ENCODE peak calls at places on chromosome 14, in six cellular contexts. L, K, H, O, E and W are unnamed samples.

GRCh38 chr14:29216316-29216715 is 449.7 kb downstream of the FOXG1 start:
- DNase-seq in L (no peak), K (no peak), H (no peak), O (no peak), E (no peak), W (no peak)

GRCh38 chr14:22839159-22839779 is 2.9 kb downstream of the MMP14 start:
- DNase-seq in L (no peak), K (no peak), H (no peak), O (peak), E (no peak), W (no peak)

GRCh38 chr14:39265741-39266588 is 32.2 kb downstream of the MIA2 start:
- DNase-seq in L (no peak), K (no peak), H (no peak), O (no peak), E (no peak), W (no peak)

GRCh38 chr14:100308112-100308792 is 2.0 kb upstream of the SLC25A29 start:
- DNase-seq in L (no peak), K (no peak), H (no peak), O (no peak), E (no peak), W (no peak)

GRCh38 chr14:45227566-45227965 is 25.4 kb downstream of the MIS18BP1 start:
- DNase-seq in L (no peak), K (no peak), H (no peak), O (no peak), E (no peak), W (no peak)

GRCh38 chr14:23723911-23724310 is 87.7 kb downstream of the DHRS2 start:
- DNase-seq in L (no peak), K (no peak), H (no peak), O (no peak), E (no peak), W (no peak)

GRCh38 chr14:82855912-82856381 is 1322.3 kb upstream of the SEL1L start:
- DNase-seq in L (no peak), K (no peak), H (no peak), O (no peak), E (no peak), W (no peak)

GRCh38 chr14:54172562-54172961 is 215.9 kb upstream of the BMP4 start:
- DNase-seq in L (no peak), K (no peak), H (no peak), O (no peak), E (no peak), W (no peak)

GRCh38 chr14:41873379-41874034 is 266.8 kb downstream of the LRFN5 start:
- DNase-seq in L (no peak), K (no peak), H (no peak), O (no peak), E (no peak), W (no peak)

GRCh38 chr14:96783306-96784224 is 13.6 kb upstream of the VRK1 start:
- DNase-seq in L (no peak), K (no peak), H (no peak), O (no peak), E (no peak), W (no peak)

GRCh38 chr14:91870001-91870400 is 2.7 kb upstream of the TC2N start:
- DNase-seq in L (no peak), K (no peak), H (no peak), O (no peak), E (no peak), W (no peak)

GRCh38 chr14:25988536-25988935 is 609.3 kb downstream of the NOVA1 start:
- DNase-seq in L (no peak), K (no peak), H (no peak), O (no peak), E (no peak), W (no peak)

GRCh38 chr14:104265918-104266642 is 127.7 kb downstream of the KIF26A start:
- DNase-seq in L (no peak), K (no peak), H (no peak), O (peak), E (no peak), W (no peak)

GRCh38 chr14:99515301-99516155 is 34.3 kb downstream of the CCNK start:
- DNase-seq in L (no peak), K (no peak), H (no peak), O (no peak), E (no peak), W (peak)

GRCh38 chr14:54207476-54207875 is 189.3 kb upstream of the CDKN3 start:
- DNase-seq in L (no peak), K (no peak), H (no peak), O (no peak), E (no peak), W (no peak)

GRCh38 chr14:33568935-33569579 is 381.8 kb downstream of the EGLN3 start:
- DNase-seq in L (no peak), K (no peak), H (no peak), O (no peak), E (no peak), W (no peak)

GRCh38 chr14:58638231-58639205 is 756 bp downstream of the DACT1 start:
- DNase-seq in L (no peak), K (no peak), H (peak), O (peak), E (peak), W (peak)

GRCh38 chr14:88910386-88910785 is 85.9 kb downstream of the TTC8 start:
- DNase-seq in L (no peak), K (no peak), H (no peak), O (no peak), E (no peak), W (no peak)

GRCh38 chr14:32510815-32511214 is 181.7 kb downstream of the AKAP6 start:
- DNase-seq in L (no peak), K (no peak), H (no peak), O (no peak), E (no peak), W (no peak)

GRCh38 chr14:99853206-99853605 is 60.0 kb downstream of the EML1 start:
- DNase-seq in L (no peak), K (no peak), H (no peak), O (no peak), E (no peak), W (no peak)

GRCh38 chr14:57189070-57189469 is 79.6 kb downstream of the EXOC5 start:
- DNase-seq in L (no peak), K (no peak), H (no peak), O (no peak), E (no peak), W (no peak)

GRCh38 chr14:61526405-61527312 is 168.7 kb upstream of the HIF1A start:
- DNase-seq in L (no peak), K (no peak), H (no peak), O (no peak), E (no peak), W (peak)

GRCh38 chr14:70857499-70857895 is 48.2 kb upstream of the MAP3K9 start:
- DNase-seq in L (no peak), K (no peak), H (no peak), O (no peak), E (no peak), W (no peak)

GRCh38 chr14:68534301-68534700 is 258.6 kb downstream of the ZFP36L1 start:
- DNase-seq in L (no peak), K (no peak), H (no peak), O (no peak), E (no peak), W (no peak)

GRCh38 chr14:69614592-69614991 is 3.2 kb downstream of the SUSD6 start:
- DNase-seq in L (peak), K (no peak), H (no peak), O (no peak), E (no peak), W (peak)

GRCh38 chr14:63486729-63487128 is 56.4 kb downstream of the PPP2R5E start:
- DNase-seq in L (no peak), K (no peak), H (no peak), O (no peak), E (no peak), W (no peak)

GRCh38 chr14:52043690-52044089 is 25.2 kb downstream of the NID2 start:
- DNase-seq in L (no peak), K (no peak), H (peak), O (no peak), E (peak), W (no peak)

GRCh38 chr14:36430662-36431084 is 89.4 kb downstream of the NKX2-1 start:
- DNase-seq in L (no peak), K (no peak), H (no peak), O (no peak), E (no peak), W (no peak)

GRCh38 chr14:93317836-93318807 is 14.7 kb downstream of the BTBD7 start:
- DNase-seq in L (no peak), K (no peak), H (no peak), O (no peak), E (no peak), W (no peak)

GRCh38 chr14:87254331-87254730 is 738.7 kb downstream of the GALC start:
- DNase-seq in L (no peak), K (no peak), H (no peak), O (no peak), E (no peak), W (no peak)

GRCh38 chr14:42437809-42438208 is 831.1 kb downstream of the LRFN5 start:
- DNase-seq in L (no peak), K (no peak), H (no peak), O (no peak), E (no peak), W (no peak)

GRCh38 chr14:38256358-38256840 is 506 bp upstream of the CLEC14A start:
- DNase-seq in L (no peak), K (no peak), H (no peak), O (no peak), E (no peak), W (no peak)

GRCh38 chr14:83425138-83425537 is 1891.5 kb upstream of the SEL1L start:
- DNase-seq in L (no peak), K (no peak), H (no peak), O (no peak), E (no peak), W (no peak)

GRCh38 chr14:59126714-59127436 is 61.6 kb upstream of the DAAM1 start:
- DNase-seq in L (no peak), K (peak), H (peak), O (no peak), E (no peak), W (no peak)

GRCh38 chr14:23573384-23573783 is 5.2 kb downstream of the JPH4 start:
- DNase-seq in L (no peak), K (no peak), H (no peak), O (peak), E (no peak), W (peak)

GRCh38 chr14:32230181-32230580 is 27.1 kb upstream of the RNU6-8 start:
- DNase-seq in L (no peak), K (no peak), H (no peak), O (no peak), E (no peak), W (no peak)

GRCh38 chr14:96362071-96362964 is 823 bp downstream of the ATG2B start:
- DNase-seq in L (peak), K (peak), H (peak), O (no peak), E (no peak), W (peak)

GRCh38 chr14:75340921-75341320 is 62.3 kb downstream of the FOS start:
- DNase-seq in L (no peak), K (no peak), H (no peak), O (peak), E (no peak), W (peak)
- TF ChIP-seq POLR2AphosphoS5 in L (no peak), K (no peak), H (no peak), O (peak), E (no peak), W (peak)

DNA sequence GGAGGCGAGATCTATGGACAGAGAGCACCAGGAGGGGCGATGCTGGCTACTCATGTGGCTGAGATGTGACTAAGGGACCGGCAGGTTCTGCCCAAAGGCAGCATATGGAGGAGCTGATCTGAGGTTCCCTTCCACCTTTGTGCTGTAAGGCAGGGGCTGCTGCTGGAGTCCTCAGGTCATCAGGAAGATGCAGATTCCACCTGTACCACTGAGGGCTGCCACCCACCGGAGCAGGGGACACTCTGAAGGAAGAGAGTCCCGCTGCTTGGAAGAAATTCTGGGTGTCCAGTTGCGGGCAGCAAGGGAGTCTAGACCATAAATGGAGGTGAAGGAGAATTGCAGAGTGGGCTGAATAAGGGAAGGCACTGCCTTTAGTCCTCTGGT is 55.3 kb downstream of the PLEKHG3 start:
- DNase-seq in L (no peak), K (no peak), H (no peak), O (no peak), E (no peak), W (peak)
- H3K27ac ChIP-seq in L (no peak), K (no peak), H (no peak), O (peak), E (no peak), W (peak)

GRCh38 chr14:66114071-66114470 is 372.1 kb upstream of the CCDC196 start:
- DNase-seq in L (no peak), K (no peak), H (no peak), O (no peak), E (no peak), W (no peak)
- TF ChIP-seq POLR2AphosphoS5 in L (no peak), K (no peak), H (no peak), O (no peak), E (no peak), W (no peak)

GRCh38 chr14:75254901-75255300 is 23.7 kb upstream of the FOS start:
- DNase-seq in L (no peak), K (no peak), H (no peak), O (no peak), E (no peak), W (no peak)

GRCh38 chr14:75259510-75259855 is 19.1 kb upstream of the FOS start:
- DNase-seq in L (no peak), K (no peak), H (no peak), O (no peak), E (no peak), W (no peak)

GRCh38 chr14:75258079-75258802 is 20.4 kb upstream of the FOS start:
- DNase-seq in L (no peak), K (no peak), H (no peak), O (peak), E (no peak), W (no peak)

GRCh38 chr14:75258803-75259509 is 19.7 kb upstream of the FOS start:
- DNase-seq in L (peak), K (peak), H (peak), O (peak), E (peak), W (peak)

GRCh38 chr14:75257241-75257640 is 21.4 kb upstream of the FOS start:
- DNase-seq in L (no peak), K (no peak), H (no peak), O (no peak), E (no peak), W (no peak)
- H3K27ac ChIP-seq in L (no peak), K (no peak), H (no peak), O (peak), E (no peak), W (peak)

GRCh38 chr14:77140343-77140936 is 1.2 kb downstream of the ZDHHC22 start:
- DNase-seq in L (no peak), K (no peak), H (no peak), O (no peak), E (no peak), W (peak)

GRCh38 chr14:77142289-77142814 is 761 bp upstream of the ZDHHC22 start:
- DNase-seq in L (no peak), K (no peak), H (no peak), O (no peak), E (peak), W (peak)

GRCh38 chr14:77143071-77143470 is 1.5 kb upstream of the ZDHHC22 start:
- DNase-seq in L (no peak), K (no peak), H (no peak), O (peak), E (no peak), W (peak)

GRCh38 chr14:77140937-77141591 is 527 bp downstream of the ZDHHC22 start:
- DNase-seq in L (no peak), K (no peak), H (peak), O (no peak), E (peak), W (peak)

DNA sequence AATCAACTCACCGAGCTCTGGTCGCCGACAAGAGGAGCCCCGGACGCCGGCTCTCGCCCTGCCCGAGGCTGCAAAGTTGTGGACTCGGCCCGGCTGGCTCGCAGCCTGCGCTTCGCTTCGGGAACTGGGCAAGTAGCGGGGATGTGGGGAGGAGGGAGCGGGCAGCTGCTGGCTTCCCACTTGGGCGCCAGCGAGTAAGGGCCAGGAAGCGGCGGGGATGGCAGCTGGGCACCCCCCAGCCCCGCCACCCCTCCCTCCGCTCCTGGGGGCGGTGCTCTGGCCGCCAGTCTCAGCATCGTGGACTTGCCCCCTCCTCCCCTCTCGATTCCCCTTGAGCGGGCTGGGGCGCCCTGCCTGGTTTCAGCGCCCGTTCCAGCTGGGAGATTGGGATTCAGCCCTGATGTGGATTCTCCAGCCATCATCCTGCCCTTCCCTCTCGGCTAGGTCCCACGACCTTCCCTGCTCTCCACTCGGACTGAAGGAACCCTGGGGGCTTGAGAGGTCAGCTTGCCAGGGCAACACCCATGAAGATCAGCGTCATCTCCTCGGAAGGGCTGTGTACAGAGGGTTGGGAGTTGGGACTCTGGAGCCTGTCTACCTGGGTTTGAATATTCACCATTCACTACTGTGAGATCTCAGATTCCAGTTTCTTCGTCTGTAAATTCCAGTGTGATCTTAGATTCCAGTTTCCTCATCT is at the start of gene ZDHHC22:
- DNase-seq in L (no peak), K (no peak), H (no peak), O (no peak), E (peak), W (no peak)
- TF ChIP-seq POLR2AphosphoS5 in L (no peak), K (no peak), H (no peak), O (no peak), E (no peak), W (no peak)

DNA sequence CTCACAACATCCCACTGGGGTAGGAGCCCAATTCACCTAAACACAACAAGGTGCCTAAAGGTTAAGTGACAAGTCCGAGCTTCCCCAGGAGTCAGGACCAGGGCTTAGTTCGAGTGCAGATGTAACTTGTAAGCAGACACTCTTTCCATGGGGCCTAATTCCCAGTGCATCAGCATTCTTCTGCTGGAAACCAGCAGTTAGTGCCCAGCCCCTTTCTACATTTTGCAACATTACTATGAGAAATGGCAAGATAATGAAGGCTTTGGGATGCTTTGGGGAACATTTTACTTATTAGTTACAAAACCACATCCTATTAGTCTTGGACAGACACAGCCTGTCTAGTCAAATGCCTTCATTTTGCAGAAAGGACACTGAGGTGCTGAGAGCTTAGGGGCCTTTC is 179.8 kb downstream of the CALM1 start:
- DNase-seq in L (no peak), K (no peak), H (no peak), O (peak), E (no peak), W (no peak)
- H3K27ac ChIP-seq in L (no peak), K (no peak), H (no peak), O (no peak), E (no peak), W (no peak)

GRCh38 chr14:72801381-72801812 is 92.5 kb downstream of the DPF3 start:
- DNase-seq in L (no peak), K (peak), H (no peak), O (no peak), E (no peak), W (no peak)
- TF ChIP-seq POLR2AphosphoS5 in L (no peak), K (no peak), H (no peak), O (no peak), E (no peak), W (no peak)

GRCh38 chr14:50210074-50210473 is 21.3 kb downstream of the SOS2 start:
- DNase-seq in L (no peak), K (no peak), H (no peak), O (no peak), E (no peak), W (no peak)

GRCh38 chr14:50218501-50218900 is 12.9 kb downstream of the SOS2 start:
- DNase-seq in L (no peak), K (no peak), H (no peak), O (no peak), E (no peak), W (no peak)

GRCh38 chr14:50213795-50214194 is 17.6 kb downstream of the SOS2 start:
- DNase-seq in L (no peak), K (no peak), H (no peak), O (no peak), E (no peak), W (no peak)

DNA sequence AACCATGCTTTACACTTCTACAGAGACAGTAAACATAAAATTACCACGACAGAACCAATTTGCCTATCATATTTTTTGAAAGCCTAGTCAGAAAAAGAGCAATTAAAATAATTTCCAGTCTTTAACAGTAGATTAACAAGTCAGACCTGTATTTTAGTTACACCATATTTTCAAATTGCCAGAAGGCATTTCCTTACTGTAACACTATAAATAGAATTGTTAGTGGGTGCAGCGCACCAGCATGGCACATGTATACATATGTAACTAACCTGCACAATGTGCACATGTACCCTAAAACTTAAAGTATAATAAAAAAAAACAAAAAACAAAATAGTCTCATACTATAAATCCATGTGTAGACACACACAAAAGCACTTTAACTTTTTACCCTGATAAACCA is 16.0 kb downstream of the SOS2 start:
- DNase-seq in L (no peak), K (no peak), H (no peak), O (no peak), E (no peak), W (no peak)
- H3K27ac ChIP-seq in L (no peak), K (no peak), H (no peak), O (no peak), E (no peak), W (no peak)

DNA sequence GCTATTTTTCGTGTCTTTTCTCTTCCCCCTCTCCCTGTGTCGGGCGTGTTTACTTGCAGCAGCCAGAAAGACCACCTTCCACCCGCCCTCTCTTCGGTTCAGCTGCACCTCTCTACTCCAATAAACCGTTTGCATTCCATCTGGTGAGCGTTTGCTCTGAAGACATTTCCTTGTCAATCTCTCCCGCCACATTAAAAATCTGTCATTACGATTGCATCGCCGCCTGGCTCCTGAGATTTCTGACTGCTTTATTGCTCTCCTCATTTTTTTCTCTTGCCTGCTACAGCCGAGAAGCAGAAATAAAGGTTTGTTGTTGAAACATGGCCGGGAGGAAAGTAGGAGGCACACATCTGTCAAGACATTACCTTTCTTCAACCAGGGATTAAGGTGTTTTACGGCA is 1109.2 kb downstream of the BCL11B start:
- DNase-seq in L (no peak), K (no peak), H (no peak), O (no peak), E (no peak), W (no peak)
- TF ChIP-seq POLR2AphosphoS5 in L (no peak), K (no peak), H (no peak), O (no peak), E (no peak), W (no peak)